ENCODE peak calls at places on chromosome 18, in eight cellular contexts. H is MCF 10A, T is endothelial cell, E is fibroblast of villous mesenchyme, X is GM12878, S is cardiac muscle cell, D is pancreas, W is HL-60. V is an unnamed sample.

GRCh38 chr18:67132919-67133318 is 383.6 kb downstream of the DSEL start:
- DNase-seq in H (peak; percentile 6), T (no peak), E (no peak), X (no peak), S (no peak), D (no peak), W (no peak), V (no peak)

GRCh38 chr18:13376298-13376840 is 157.8 kb downstream of the LDLRAD4 start:
- DNase-seq in H (no peak), T (no peak), E (no peak), X (no peak), S (no peak), D (no peak), W (no peak), V (no peak)

GRCh38 chr18:33817096-33817495 is 239.1 kb downstream of the ASXL3 start:
- DNase-seq in H (no peak), T (no peak), E (no peak), X (no peak), S (no peak), D (no peak), W (no peak), V (no peak)

GRCh38 chr18:37495354-37495753 is 70.2 kb downstream of the CELF4 start:
- DNase-seq in H (no peak), T (no peak), E (no peak), X (no peak), S (no peak), D (no peak), W (no peak), V (no peak)

GRCh38 chr18:45330170-45330594 is 285.1 kb upstream of the SLC14A2 start:
- DNase-seq in H (no peak), T (no peak), E (no peak), X (no peak), S (no peak), D (no peak), W (no peak), V (no peak)

GRCh38 chr18:49980869-49981268 is 167.5 kb upstream of the ACAA2 start:
- DNase-seq in H (no peak), T (no peak), E (no peak), X (no peak), S (no peak), D (no peak), W (no peak), V (no peak)

GRCh38 chr18:8948471-8949149 is 153.9 kb upstream of the NDUFV2 start:
- DNase-seq in H (peak; percentile 76), T (no peak), E (peak; percentile 75), X (no peak), S (peak; percentile 74), D (no peak), W (no peak), V (no peak)

GRCh38 chr18:76955529-76956170 is 133.3 kb downstream of the ZNF236 start:
- DNase-seq in H (no peak), T (no peak), E (no peak), X (no peak), S (no peak), D (peak; percentile 21), W (no peak), V (no peak)

GRCh38 chr18:77560334-77560970 is 310.8 kb downstream of the GALR1 start:
- DNase-seq in H (no peak), T (no peak), E (no peak), X (no peak), S (peak; percentile 3), D (no peak), W (no peak), V (no peak)

GRCh38 chr18:72727776-72728175 is 140.0 kb downstream of the NETO1 start:
- DNase-seq in H (no peak), T (no peak), E (no peak), X (no peak), S (no peak), D (no peak), W (no peak), V (no peak)

GRCh38 chr18:59907172-59907571 is 7.4 kb downstream of the PMAIP1 start:
- DNase-seq in H (no peak), T (no peak), E (no peak), X (no peak), S (no peak), D (no peak), W (no peak), V (no peak)

GRCh38 chr18:38313851-38314250 is 748.3 kb upstream of the CELF4 start:
- DNase-seq in H (no peak), T (no peak), E (no peak), X (no peak), S (no peak), D (no peak), W (no peak), V (no peak)

GRCh38 chr18:42192251-42193248 is 237.5 kb downstream of the PIK3C3 start:
- DNase-seq in H (peak; percentile 82), T (no peak), E (no peak), X (no peak), S (peak; percentile 74), D (no peak), W (no peak), V (no peak)

GRCh38 chr18:60624207-60624606 is 251.6 kb upstream of the MC4R start:
- DNase-seq in H (no peak), T (no peak), E (no peak), X (no peak), S (no peak), D (no peak), W (no peak), V (no peak)

GRCh38 chr18:58394046-58394445 is 234.8 kb downstream of the ALPK2 start:
- DNase-seq in H (no peak), T (no peak), E (no peak), X (no peak), S (no peak), D (no peak), W (no peak), V (no peak)

GRCh38 chr18:14124689-14125088 is 7.5 kb downstream of the ZNF519 start:
- DNase-seq in H (no peak), T (no peak), E (no peak), X (no peak), S (no peak), D (no peak), W (no peak), V (no peak)

GRCh38 chr18:49017813-49018552 is 67.2 kb upstream of the SMAD7 start:
- DNase-seq in H (no peak), T (no peak), E (no peak), X (no peak), S (no peak), D (no peak), W (no peak), V (no peak)

GRCh38 chr18:5895886-5896740 is 791 bp upstream of the TMEM200C start:
- DNase-seq in H (no peak), T (peak; percentile 59), E (no peak), X (no peak), S (no peak), D (no peak), W (no peak), V (peak; percentile 76)

GRCh38 chr18:37341473-37342086 is 224.0 kb downstream of the CELF4 start:
- DNase-seq in H (no peak), T (no peak), E (no peak), X (no peak), S (no peak), D (no peak), W (no peak), V (no peak)

DNA sequence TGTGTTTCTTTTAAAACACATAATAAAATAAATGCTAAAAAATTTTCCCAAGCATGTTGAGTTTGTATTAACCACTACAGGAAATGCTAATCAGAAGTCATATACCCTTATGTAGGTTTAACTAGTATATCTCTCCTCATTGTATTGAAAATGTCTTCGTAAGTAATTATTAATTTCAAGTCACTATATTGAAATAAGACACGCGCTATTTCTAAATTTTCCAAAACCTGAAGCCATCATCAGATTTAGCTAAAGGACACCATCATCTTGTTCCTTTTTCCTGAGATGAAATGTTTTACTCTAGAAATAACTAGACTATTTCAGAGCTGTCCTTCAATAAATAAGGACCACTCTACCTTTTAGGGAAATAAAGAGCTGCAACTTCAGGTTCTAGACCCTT is 78.9 kb downstream of the LPIN2 start:
- DNase-seq in H (no peak), T (no peak), E (no peak), X (no peak), S (no peak), D (no peak), W (no peak), V (no peak)
- TF ChIP-seq CTCF in H (no peak), T (no peak), E (no peak), X (no peak), S (no peak), D (no peak), W (no peak), V (no peak)

GRCh38 chr18:21652073-21652472 is 40.0 kb downstream of the SNRPD1 start:
- DNase-seq in H (no peak), T (no peak), E (no peak), X (no peak), S (no peak), D (no peak), W (no peak), V (no peak)

GRCh38 chr18:21660078-21660477 is 44.5 kb downstream of the ABHD3 start:
- DNase-seq in H (no peak), T (no peak), E (no peak), X (no peak), S (no peak), D (no peak), W (no peak), V (no peak)

DNA sequence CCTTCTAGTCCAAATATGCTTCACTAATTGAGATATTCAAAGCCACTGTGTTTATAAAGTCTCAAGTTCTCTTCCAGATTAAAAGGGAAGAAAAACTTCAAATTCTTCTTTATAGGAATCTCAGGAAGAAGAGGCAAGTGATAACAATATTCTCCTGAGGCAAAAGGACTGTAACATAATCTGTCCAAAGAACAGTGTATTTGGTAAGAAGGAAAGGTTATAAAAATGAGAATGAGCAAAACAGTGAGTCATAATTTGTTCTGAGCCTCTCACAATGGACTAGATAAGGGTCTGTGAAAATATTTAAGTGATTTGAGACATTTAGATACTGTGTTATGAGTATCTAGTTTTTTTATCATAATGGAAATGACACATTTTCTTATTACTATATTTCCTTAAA is 44.3 kb downstream of the SNRPD1 start:
- DNase-seq in H (no peak), T (no peak), E (peak; percentile 45), X (no peak), S (peak; percentile 55), D (no peak), W (no peak), V (no peak)
- TF ChIP-seq CTCF in H (no peak), T (no peak), E (no peak), X (no peak), S (no peak), D (no peak), W (no peak), V (no peak)

GRCh38 chr18:35617865-35618264 is 36.3 kb downstream of the GALNT1 start:
- DNase-seq in H (no peak), T (no peak), E (no peak), X (no peak), S (no peak), D (no peak), W (no peak), V (no peak)
- TF ChIP-seq CTCF in H (no peak), T (no peak), E (no peak), X (no peak), S (no peak), D (no peak), W (no peak), V (no peak)

GRCh38 chr18:3596324-3597158 is 146.6 kb downstream of the TGIF1 start:
- DNase-seq in H (no peak), T (peak; percentile 28), E (peak; percentile 68), X (no peak), S (no peak), D (no peak), W (peak; percentile 82), V (peak; percentile 54)
- TF ChIP-seq CTCF in H (no peak), T (no peak), E (peak; percentile 14), X (peak; percentile 43), S (peak; percentile 17), D (no peak), W (peak; percentile 34), V (peak; percentile 34)